ENCODE peak calls at places on chromosomes 16 and 17, in nine cellular contexts. P is substantia nigra; B is GM19239; W is activated T-helper 1 cell treated with anti-CD3 and anti-CD28 coated beads, Interleukin-2, amount 50 U/mL, for 16 hours; U is activated CD4-positive, alpha-beta T cell treated with anti-CD3 and anti-CD28 coated beads, Interleukin-2, amount 50 U/mL, for 1 hour; L is AG10803; G is WERI-Rb-1; C is choroid plexus epithelial cell; E is GM12865. T is an unnamed sample.

GRCh38 chr17:62627904-62628603 is 584 bp downstream of the MRC2 start:
- DNase-seq in P (no peak), B (no peak), W (no peak), U (no peak), L (peak), G (no peak), C (peak), E (peak), T (no peak)

GRCh38 chr17:81219476-81220180 is 3.1 kb downstream of the CEP131 start:
- DNase-seq in P (no peak), B (no peak), W (no peak), U (no peak), L (no peak), G (no peak), C (no peak), E (no peak), T (no peak)

GRCh38 chr17:7629939-7630571 is at the start of gene SHBG:
- DNase-seq in P (no peak), B (no peak), W (no peak), U (no peak), L (no peak), G (no peak), C (no peak), E (no peak), T (no peak)

GRCh38 chr16:19708498-19709205 is 9.4 kb downstream of the KNOP1 start:
- DNase-seq in P (no peak), B (no peak), W (no peak), U (no peak), L (no peak), G (no peak), C (no peak), E (no peak), T (no peak)

GRCh38 chr17:82317394-82318168 is at the start of gene CD7:
- DNase-seq in P (no peak), B (no peak), W (peak), U (peak), L (no peak), G (no peak), C (no peak), E (no peak), T (no peak)

GRCh38 chr17:43401293-43401692 is 2.5 kb downstream of the ARL4D start:
- DNase-seq in P (no peak), B (no peak), W (no peak), U (no peak), L (peak), G (peak), C (peak), E (no peak), T (no peak)

GRCh38 chr17:39715375-39716072 is 14.8 kb downstream of the MIEN1 start:
- DNase-seq in P (no peak), B (no peak), W (no peak), U (no peak), L (no peak), G (no peak), C (no peak), E (no peak), T (no peak)

GRCh38 chr16:35258381-35258780 is 1799.0 kb downstream of the TP53TG3F start:
- DNase-seq in P (no peak), B (no peak), W (no peak), U (no peak), L (no peak), G (no peak), C (no peak), E (no peak), T (no peak)

GRCh38 chr17:68603663-68604062 is 2.5 kb upstream of the FAM20A start:
- DNase-seq in P (no peak), B (no peak), W (no peak), U (no peak), L (no peak), G (no peak), C (no peak), E (no peak), T (no peak)

GRCh38 chr16:17273142-17273561 is 197.6 kb downstream of the XYLT1 start:
- DNase-seq in P (no peak), B (no peak), W (peak), U (no peak), L (peak), G (no peak), C (peak), E (peak), T (no peak)

GRCh38 chr16:25707982-25708583 is 16.3 kb downstream of the HS3ST4 start:
- DNase-seq in P (no peak), B (no peak), W (no peak), U (no peak), L (no peak), G (peak), C (peak), E (peak), T (no peak)

GRCh38 chr17:79478841-79479240 is 132.0 kb downstream of the RBFOX3 start:
- DNase-seq in P (no peak), B (no peak), W (no peak), U (no peak), L (no peak), G (no peak), C (no peak), E (no peak), T (no peak)

GRCh38 chr17:36858119-36859002 is 78.9 kb upstream of the LHX1 start:
- DNase-seq in P (no peak), B (no peak), W (no peak), U (no peak), L (no peak), G (no peak), C (no peak), E (no peak), T (no peak)

GRCh38 chr17:6479626-6480324 is 35.5 kb downstream of the PIMREG start:
- DNase-seq in P (no peak), B (no peak), W (no peak), U (no peak), L (no peak), G (peak), C (peak), E (no peak), T (no peak)

GRCh38 chr17:28963212-28963611 is 11.9 kb upstream of the PHF12 start:
- DNase-seq in P (no peak), B (no peak), W (no peak), U (no peak), L (peak), G (peak), C (no peak), E (no peak), T (no peak)

GRCh38 chr16:19696961-19697360 is 21.1 kb downstream of the KNOP1 start:
- DNase-seq in P (peak), B (no peak), W (no peak), U (no peak), L (no peak), G (no peak), C (no peak), E (no peak), T (no peak)

GRCh38 chr16:8720080-8720966 is 45.9 kb downstream of the ABAT start:
- DNase-seq in P (peak), B (no peak), W (no peak), U (no peak), L (no peak), G (peak), C (peak), E (peak), T (no peak)

GRCh38 chr17:73850426-73850825 is 206.2 kb upstream of the SDK2 start:
- DNase-seq in P (no peak), B (no peak), W (no peak), U (no peak), L (no peak), G (no peak), C (no peak), E (no peak), T (no peak)

GRCh38 chr16:25065899-25066298 is 45.6 kb upstream of the LCMT1 start:
- DNase-seq in P (no peak), B (no peak), W (no peak), U (no peak), L (no peak), G (peak), C (no peak), E (peak), T (peak)

GRCh38 chr17:81031571-81032550 is 3.1 kb upstream of the BAIAP2 start:
- DNase-seq in P (no peak), B (no peak), W (no peak), U (no peak), L (no peak), G (no peak), C (no peak), E (no peak), T (no peak)

GRCh38 chr17:75238684-75239191 is 22.7 kb downstream of the GGA3 start:
- DNase-seq in P (peak), B (peak), W (peak), U (peak), L (peak), G (peak), C (peak), E (peak), T (peak)

GRCh38 chr16:71246309-71246708 is 15.8 kb upstream of the HYDIN start:
- DNase-seq in P (no peak), B (no peak), W (no peak), U (no peak), L (no peak), G (no peak), C (no peak), E (no peak), T (no peak)

GRCh38 chr16:17829826-17830225 is 359.1 kb upstream of the XYLT1 start:
- DNase-seq in P (no peak), B (no peak), W (no peak), U (no peak), L (peak), G (no peak), C (no peak), E (no peak), T (no peak)

GRCh38 chr17:62617894-62618472 is 9.5 kb upstream of the MRC2 start:
- DNase-seq in P (no peak), B (no peak), W (no peak), U (no peak), L (peak), G (no peak), C (peak), E (no peak), T (no peak)

GRCh38 chr17:64126918-64127317 is 3.0 kb downstream of the ERN1 start:
- DNase-seq in P (no peak), B (no peak), W (no peak), U (no peak), L (peak), G (no peak), C (peak), E (no peak), T (no peak)

T was measured in B cell.